ENCODE peak calls at places on chromosomes 1 and 21, in six cellular contexts. One of them, this sample, is unnamed.

GRCh38 chr1:16617101-16617727 is 3.9 kb upstream of the NBPF1 start:
- DNase-seq in fibroblast of pulmonary artery: no peak
- DNase-seq in A549: no peak
- DNase-seq in fibroblast of mammary gland: no peak
- DNase-seq in ovary: no peak
- DNase-seq in lower lobe of right lung: peak
- DNase-seq in this sample: no peak

GRCh38 chr1:18385239-18385790 is 95.4 kb upstream of the KLHDC7A start:
- DNase-seq in fibroblast of pulmonary artery: no peak
- DNase-seq in A549: no peak
- DNase-seq in fibroblast of mammary gland: no peak
- DNase-seq in ovary: peak
- DNase-seq in lower lobe of right lung: no peak
- DNase-seq in this sample: no peak

GRCh38 chr1:154867841-154868610 is 2.1 kb downstream of the KCNN3 start:
- DNase-seq in fibroblast of pulmonary artery: no peak
- DNase-seq in A549: no peak
- DNase-seq in fibroblast of mammary gland: no peak
- DNase-seq in ovary: no peak
- DNase-seq in lower lobe of right lung: no peak
- DNase-seq in this sample: no peak

GRCh38 chr1:196649990-196650389 is 1.9 kb upstream of the CFH start:
- DNase-seq in fibroblast of pulmonary artery: no peak
- DNase-seq in A549: no peak
- DNase-seq in fibroblast of mammary gland: no peak
- DNase-seq in ovary: no peak
- DNase-seq in lower lobe of right lung: no peak
- DNase-seq in this sample: no peak

GRCh38 chr1:207805841-207806421 is 54.1 kb downstream of the CD46 start:
- DNase-seq in fibroblast of pulmonary artery: peak
- DNase-seq in A549: peak
- DNase-seq in fibroblast of mammary gland: peak
- DNase-seq in ovary: peak
- DNase-seq in lower lobe of right lung: peak
- DNase-seq in this sample: no peak

GRCh38 chr1:174039069-174039468 is 16.9 kb upstream of the RC3H1 start:
- DNase-seq in fibroblast of pulmonary artery: peak
- DNase-seq in A549: no peak
- DNase-seq in fibroblast of mammary gland: peak
- DNase-seq in ovary: no peak
- DNase-seq in lower lobe of right lung: no peak
- DNase-seq in this sample: no peak

GRCh38 chr21:28738882-28739281 is 253.8 kb downstream of the LTN1 start:
- DNase-seq in fibroblast of pulmonary artery: no peak
- DNase-seq in A549: no peak
- DNase-seq in fibroblast of mammary gland: no peak
- DNase-seq in ovary: no peak
- DNase-seq in lower lobe of right lung: no peak
- DNase-seq in this sample: no peak

GRCh38 chr1:23436520-23437354 is 12.2 kb upstream of the TCEA3 start:
- DNase-seq in fibroblast of pulmonary artery: no peak
- DNase-seq in A549: no peak
- DNase-seq in fibroblast of mammary gland: no peak
- DNase-seq in ovary: peak
- DNase-seq in lower lobe of right lung: peak
- DNase-seq in this sample: no peak

GRCh38 chr21:44064852-44065403 is 42.3 kb upstream of the PWP2 start:
- DNase-seq in fibroblast of pulmonary artery: no peak
- DNase-seq in A549: no peak
- DNase-seq in fibroblast of mammary gland: no peak
- DNase-seq in ovary: no peak
- DNase-seq in lower lobe of right lung: no peak
- DNase-seq in this sample: no peak

GRCh38 chr1:62176597-62177312 is 17.9 kb upstream of the L1TD1 start:
- DNase-seq in fibroblast of pulmonary artery: no peak
- DNase-seq in A549: no peak
- DNase-seq in fibroblast of mammary gland: no peak
- DNase-seq in ovary: no peak
- DNase-seq in lower lobe of right lung: no peak
- DNase-seq in this sample: no peak

GRCh38 chr1:109620396-109620817 is 770 bp downstream of the AMPD2 start:
- DNase-seq in fibroblast of pulmonary artery: peak
- DNase-seq in A549: peak
- DNase-seq in fibroblast of mammary gland: peak
- DNase-seq in ovary: peak
- DNase-seq in lower lobe of right lung: no peak
- DNase-seq in this sample: peak

GRCh38 chr1:1422465-1423244 is 1.6 kb upstream of the ANKRD65 start:
- DNase-seq in fibroblast of pulmonary artery: no peak
- DNase-seq in A549: no peak
- DNase-seq in fibroblast of mammary gland: no peak
- DNase-seq in ovary: peak
- DNase-seq in lower lobe of right lung: no peak
- DNase-seq in this sample: peak

GRCh38 chr21:45469273-45470086 is 64.5 kb downstream of the COL18A1 start:
- DNase-seq in fibroblast of pulmonary artery: no peak
- DNase-seq in A549: no peak
- DNase-seq in fibroblast of mammary gland: no peak
- DNase-seq in ovary: no peak
- DNase-seq in lower lobe of right lung: no peak
- DNase-seq in this sample: no peak

GRCh38 chr1:214264196-214264595 is 16.8 kb upstream of the SMYD2 start:
- DNase-seq in fibroblast of pulmonary artery: no peak
- DNase-seq in A549: no peak
- DNase-seq in fibroblast of mammary gland: peak
- DNase-seq in ovary: no peak
- DNase-seq in lower lobe of right lung: no peak
- DNase-seq in this sample: no peak

GRCh38 chr1:168086438-168086837 is 50.3 kb downstream of the GPR161 start:
- DNase-seq in fibroblast of pulmonary artery: no peak
- DNase-seq in A549: no peak
- DNase-seq in fibroblast of mammary gland: no peak
- DNase-seq in ovary: no peak
- DNase-seq in lower lobe of right lung: no peak
- DNase-seq in this sample: no peak

GRCh38 chr1:58881471-58881994 is 97.7 kb upstream of the JUN start:
- DNase-seq in fibroblast of pulmonary artery: peak
- DNase-seq in A549: peak
- DNase-seq in fibroblast of mammary gland: peak
- DNase-seq in ovary: peak
- DNase-seq in lower lobe of right lung: no peak
- DNase-seq in this sample: peak

GRCh38 chr21:17679002-17679600 is 66.4 kb upstream of the BTG3 start:
- DNase-seq in fibroblast of pulmonary artery: peak
- DNase-seq in A549: peak
- DNase-seq in fibroblast of mammary gland: peak
- DNase-seq in ovary: no peak
- DNase-seq in lower lobe of right lung: no peak
- DNase-seq in this sample: peak

GRCh38 chr1:117672756-117673155 is 66.9 kb downstream of the TENT5C start:
- DNase-seq in fibroblast of pulmonary artery: no peak
- DNase-seq in A549: no peak
- DNase-seq in fibroblast of mammary gland: no peak
- DNase-seq in ovary: no peak
- DNase-seq in lower lobe of right lung: no peak
- DNase-seq in this sample: no peak

GRCh38 chr1:117676615-117677130 is 70.8 kb downstream of the TENT5C start:
- DNase-seq in fibroblast of pulmonary artery: no peak
- DNase-seq in A549: no peak
- DNase-seq in fibroblast of mammary gland: no peak
- DNase-seq in ovary: no peak
- DNase-seq in lower lobe of right lung: no peak
- DNase-seq in this sample: no peak

GRCh38 chr1:117673405-117673804 is 67.6 kb downstream of the TENT5C start:
- DNase-seq in fibroblast of pulmonary artery: peak
- DNase-seq in A549: no peak
- DNase-seq in fibroblast of mammary gland: peak
- DNase-seq in ovary: no peak
- DNase-seq in lower lobe of right lung: no peak
- DNase-seq in this sample: no peak

GRCh38 chr1:117675907-117676430 is 70.1 kb downstream of the TENT5C start:
- DNase-seq in fibroblast of pulmonary artery: no peak
- DNase-seq in A549: no peak
- DNase-seq in fibroblast of mammary gland: no peak
- DNase-seq in ovary: no peak
- DNase-seq in lower lobe of right lung: no peak
- DNase-seq in this sample: no peak

DNA sequence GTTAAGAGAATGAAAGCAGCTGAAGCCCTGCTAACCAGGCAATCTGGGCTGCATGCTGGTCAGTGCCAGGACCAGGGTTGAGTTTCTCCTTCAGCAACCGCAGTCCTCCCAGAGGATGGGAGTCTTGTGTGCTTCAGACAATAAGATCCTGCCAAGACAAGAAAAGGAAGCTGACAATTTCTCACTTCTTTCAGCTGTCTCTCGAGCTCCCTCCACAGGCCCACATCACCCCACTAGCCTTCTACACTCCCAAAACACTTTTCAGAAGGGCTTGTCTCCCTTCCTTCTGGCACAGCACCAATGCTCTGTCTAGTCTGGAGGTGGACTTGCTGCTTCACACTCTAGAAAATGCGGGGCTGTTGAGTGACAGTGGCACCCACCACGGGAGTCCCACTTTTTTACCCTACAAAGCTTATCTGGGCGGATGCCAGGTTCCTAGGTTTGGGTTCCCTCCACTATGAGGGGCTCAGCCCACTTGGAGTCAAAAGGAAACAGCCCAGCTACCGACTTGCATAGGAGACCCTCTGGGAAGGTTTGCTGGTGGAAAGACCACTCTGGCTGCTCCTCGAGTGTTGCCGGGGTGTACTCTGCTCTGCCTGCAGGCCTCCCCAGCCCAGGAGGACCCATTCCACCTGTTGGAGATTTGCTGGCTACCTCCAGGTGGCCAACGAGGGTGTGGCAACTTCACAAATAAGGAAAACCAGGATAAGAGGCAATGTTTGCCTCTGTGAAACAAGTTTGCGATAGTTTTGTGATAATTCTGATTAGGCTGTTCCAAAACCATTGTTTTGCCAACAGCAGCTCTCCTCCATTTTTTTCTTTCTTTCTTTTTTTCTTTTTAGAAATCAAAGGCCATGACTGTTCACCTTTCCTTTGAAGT is 68.9 kb downstream of the TENT5C start:
- DNase-seq in fibroblast of pulmonary artery: peak
- DNase-seq in A549: peak
- DNase-seq in fibroblast of mammary gland: peak
- DNase-seq in ovary: no peak
- DNase-seq in lower lobe of right lung: no peak
- DNase-seq in this sample: no peak
- TF ChIP-seq CTCF in fibroblast of pulmonary artery: peak
- TF ChIP-seq CTCF in A549: peak
- TF ChIP-seq CTCF in fibroblast of mammary gland: peak
- TF ChIP-seq CTCF in ovary: no peak
- TF ChIP-seq CTCF in lower lobe of right lung: peak
- TF ChIP-seq CTCF in this sample: no peak

DNA sequence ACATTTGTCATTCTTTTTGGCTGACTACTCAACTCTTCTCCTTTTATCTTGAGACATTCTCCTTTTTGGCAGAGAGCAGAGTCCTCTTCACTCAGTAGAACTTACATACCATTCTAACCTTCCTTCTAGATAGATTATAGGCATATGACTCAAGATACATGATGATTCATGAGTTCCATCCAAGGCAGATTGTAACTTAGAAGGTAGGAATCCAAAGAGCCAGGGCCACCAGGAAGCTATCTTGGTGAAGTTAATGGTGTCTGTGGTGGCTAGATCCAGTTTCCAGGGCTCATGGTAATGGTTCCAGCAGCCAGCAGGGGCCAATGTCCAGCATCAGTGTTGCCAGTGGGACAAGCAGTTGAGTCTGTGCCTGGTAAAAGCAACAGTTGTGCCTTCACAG is 76.1 kb upstream of the KIAA0040 start:
- DNase-seq in fibroblast of pulmonary artery: peak
- DNase-seq in A549: no peak
- DNase-seq in fibroblast of mammary gland: peak
- DNase-seq in ovary: no peak
- DNase-seq in lower lobe of right lung: no peak
- DNase-seq in this sample: peak
- TF ChIP-seq CTCF in fibroblast of pulmonary artery: no peak
- TF ChIP-seq CTCF in A549: no peak
- TF ChIP-seq CTCF in fibroblast of mammary gland: no peak
- TF ChIP-seq CTCF in ovary: no peak
- TF ChIP-seq CTCF in lower lobe of right lung: no peak
- TF ChIP-seq CTCF in this sample: no peak

DNA sequence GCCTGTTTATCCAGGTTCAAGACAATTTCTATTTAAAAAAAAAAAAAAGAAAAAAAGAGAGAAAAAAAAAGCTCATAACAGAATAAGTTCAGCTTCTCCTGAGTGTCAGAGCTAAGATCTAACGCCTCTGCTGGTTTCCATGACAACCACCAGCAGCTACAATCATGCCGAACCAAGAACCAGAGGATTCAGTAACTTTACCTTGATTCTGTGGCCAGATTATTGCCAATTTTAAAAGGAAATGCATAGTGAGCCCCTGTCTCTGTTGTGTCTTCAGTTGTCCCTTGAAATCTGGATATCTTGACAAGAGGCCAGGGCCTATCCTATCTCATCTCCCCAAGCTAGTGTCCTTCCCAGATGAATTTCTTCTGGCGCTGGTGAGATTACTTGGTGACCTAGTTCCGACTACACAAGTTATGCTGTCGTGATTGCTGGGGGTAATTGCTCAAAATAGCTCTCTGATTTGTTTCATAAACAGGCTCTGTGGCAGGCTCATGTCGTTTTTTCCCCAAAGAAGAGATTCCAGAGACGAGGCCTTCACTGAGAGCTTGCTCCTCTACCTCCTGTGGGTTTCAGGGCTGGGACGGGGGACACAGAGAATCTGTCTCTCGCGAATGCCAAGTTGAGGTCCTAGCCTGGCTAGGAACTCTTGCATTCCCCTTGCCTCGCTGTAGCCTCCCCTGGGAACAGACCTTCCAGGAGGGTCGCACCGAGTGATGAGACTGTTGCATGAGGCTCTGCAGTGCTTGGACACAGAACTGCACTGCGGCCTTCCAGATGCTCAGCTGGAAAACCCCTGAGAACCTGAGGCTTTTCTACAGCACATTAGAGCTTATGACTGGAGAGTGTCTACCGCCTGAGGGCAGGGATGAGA is 32.4 kb upstream of the SCCPDH start:
- DNase-seq in fibroblast of pulmonary artery: no peak
- DNase-seq in A549: no peak
- DNase-seq in fibroblast of mammary gland: peak
- DNase-seq in ovary: no peak
- DNase-seq in lower lobe of right lung: no peak
- DNase-seq in this sample: no peak
- TF ChIP-seq CTCF in fibroblast of pulmonary artery: no peak
- TF ChIP-seq CTCF in A549: no peak
- TF ChIP-seq CTCF in fibroblast of mammary gland: no peak
- TF ChIP-seq CTCF in ovary: no peak
- TF ChIP-seq CTCF in lower lobe of right lung: no peak
- TF ChIP-seq CTCF in this sample: no peak

DNA sequence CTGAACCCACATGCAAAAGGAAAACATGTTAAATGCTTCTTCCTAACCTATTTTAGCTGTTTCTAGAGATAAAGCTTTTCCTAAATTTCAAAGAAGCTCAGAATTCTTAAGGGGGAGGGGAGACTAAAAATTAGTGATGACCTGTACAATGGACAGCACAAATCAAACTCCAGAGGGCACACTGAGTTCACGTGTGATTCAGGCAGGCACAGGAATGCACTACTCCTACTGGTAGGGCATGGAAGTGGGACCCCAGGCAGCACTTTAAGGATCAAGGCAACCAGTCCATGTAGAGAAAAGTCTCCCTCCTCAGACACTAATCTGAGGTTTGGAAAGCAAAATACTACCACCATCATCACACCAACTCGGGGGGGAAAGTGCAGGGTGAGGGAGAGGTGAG is 31.3 kb upstream of the CLCA4 start:
- DNase-seq in fibroblast of pulmonary artery: peak
- DNase-seq in A549: peak
- DNase-seq in fibroblast of mammary gland: peak
- DNase-seq in ovary: no peak
- DNase-seq in lower lobe of right lung: no peak
- DNase-seq in this sample: peak
- TF ChIP-seq CTCF in fibroblast of pulmonary artery: peak
- TF ChIP-seq CTCF in A549: no peak
- TF ChIP-seq CTCF in fibroblast of mammary gland: peak
- TF ChIP-seq CTCF in ovary: no peak
- TF ChIP-seq CTCF in lower lobe of right lung: peak
- TF ChIP-seq CTCF in this sample: peak

This sample was measured in Calu3.